ENCODE peak calls at places on chromosomes 2 and 18, in ten cellular contexts. F is islet precursor cell; Q is NCI-H1105 treated with DMSO at 0.1 percent for 48 hours; W is AG09309; O is NCI-H1092 treated with DMSO at 0.1 percent for 48 hours; H is activated CD8-positive, alpha-beta memory T cell treated with anti-CD3 and anti-CD28 coated beads, Interleukin-2, amount 50 U/mL, for 4 hours; D is pancreas; E is breast epithelium; V is stimulated activated CD8-positive, alpha-beta memory T cell treated with anti-CD3 and anti-CD28 coated beads, Interleukin-4, amount 100 ng/mL, for 24 hours; J is coronary artery. N is an unnamed sample.

GRCh38 chr18:75029456-75029855 is 179.5 kb downstream of the PTGR3 start:
- DNase-seq in F (no peak), V (no peak), H (no peak), Q (no peak), W (no peak), J (no peak), E (no peak), O (no peak), D (no peak), N (no peak)

GRCh38 chr18:1480309-1480708 is 575.6 kb downstream of the ADCYAP1 start:
- DNase-seq in F (no peak), J (no peak), D (no peak), V (no peak), E (no peak), W (no peak), H (no peak), Q (no peak), O (no peak), N (no peak)

GRCh38 chr18:79847606-79848293 is 50.0 kb downstream of the KCNG2 start:
- DNase-seq in W (no peak), Q (no peak), O (no peak), J (no peak), E (peak), F (no peak), V (no peak), D (no peak), H (no peak), N (no peak)

GRCh38 chr2:236884776-236885175 is 200.9 kb upstream of the COPS8 start:
- DNase-seq in V (no peak), E (no peak), F (no peak), W (no peak), D (no peak), O (no peak), J (no peak), H (no peak), Q (no peak), N (no peak)

GRCh38 chr2:236351966-236352525 is 87.8 kb upstream of the ASB18 start:
- DNase-seq in D (no peak), J (no peak), F (no peak), E (no peak), W (no peak), H (no peak), V (no peak), O (no peak), Q (no peak), N (no peak)

GRCh38 chr2:84980263-84980983 is 9.5 kb downstream of the KCMF1 start:
- DNase-seq in Q (no peak), F (no peak), W (no peak), D (no peak), V (no peak), E (no peak), H (no peak), O (no peak), J (no peak), N (no peak)

GRCh38 chr18:28158083-28158581 is 18.8 kb downstream of the CDH2 start:
- DNase-seq in E (no peak), F (no peak), Q (no peak), W (no peak), V (no peak), H (no peak), O (no peak), J (no peak), D (no peak), N (peak)

GRCh38 chr2:170213651-170214050 is 35.7 kb downstream of the MYO3B start:
- DNase-seq in Q (no peak), V (no peak), W (no peak), J (no peak), F (no peak), D (no peak), E (no peak), O (no peak), H (no peak), N (no peak)

GRCh38 chr18:36808681-36809080 is 20.1 kb downstream of the TPGS2 start:
- DNase-seq in E (no peak), Q (no peak), J (no peak), O (no peak), V (no peak), D (no peak), W (peak), F (no peak), H (no peak), N (no peak)

GRCh38 chr18:42310956-42311355 is 355.9 kb downstream of the PIK3C3 start:
- DNase-seq in D (no peak), H (no peak), J (no peak), F (no peak), V (no peak), O (no peak), E (no peak), W (no peak), Q (no peak), N (no peak)

GRCh38 chr18:57784034-57784815 is 18.9 kb downstream of the ATP8B1 start:
- DNase-seq in D (no peak), E (no peak), J (no peak), F (no peak), O (no peak), H (no peak), W (peak), Q (no peak), V (no peak), N (no peak)

GRCh38 chr2:130150181-130151144 is 5.6 kb upstream of the CCDC74B start:
- DNase-seq in Q (no peak), V (no peak), D (no peak), O (no peak), W (no peak), E (no peak), J (no peak), F (no peak), H (no peak), N (no peak)

GRCh38 chr2:84482588-84482987 is 23.5 kb upstream of the SUCLG1 start:
- DNase-seq in H (no peak), J (no peak), V (no peak), W (no peak), D (no peak), O (no peak), F (no peak), E (no peak), Q (no peak), N (no peak)

GRCh38 chr2:1807167-1807566 is 62.9 kb upstream of the PXDN start:
- DNase-seq in W (no peak), D (no peak), Q (no peak), F (no peak), J (no peak), E (no peak), H (no peak), O (no peak), V (no peak), N (no peak)

GRCh38 chr2:28729698-28730097 is 21.9 kb upstream of the PPP1CB start:
- DNase-seq in H (no peak), J (no peak), D (no peak), E (no peak), F (no peak), W (peak), V (no peak), Q (no peak), O (no peak), N (no peak)

GRCh38 chr2:162103443-162104009 is 29.5 kb upstream of the DPP4 start:
- DNase-seq in F (no peak), D (no peak), J (no peak), H (no peak), E (no peak), V (no peak), W (no peak), Q (peak), O (peak), N (no peak)

GRCh38 chr2:236659758-236660150 is 90.1 kb downstream of the ACKR3 start:
- DNase-seq in E (no peak), H (no peak), D (no peak), W (no peak), J (peak), F (peak), O (peak), V (no peak), Q (peak), N (no peak)

GRCh38 chr2:65355190-65355831 is 77.1 kb downstream of the SPRED2 start:
- DNase-seq in J (no peak), O (no peak), H (no peak), D (no peak), E (no peak), W (no peak), F (no peak), Q (no peak), V (no peak), N (no peak)

GRCh38 chr2:54704688-54705605 is 18.5 kb upstream of the EML6 start:
- DNase-seq in D (no peak), J (no peak), Q (peak), W (no peak), V (no peak), F (no peak), H (no peak), O (peak), E (no peak), N (no peak)

GRCh38 chr2:6915399-6915798 is 1.8 kb upstream of the RNF144A start:
- DNase-seq in V (no peak), H (no peak), O (no peak), Q (no peak), D (no peak), J (no peak), E (no peak), W (no peak), F (no peak), N (no peak)

GRCh38 chr2:233513953-233514655 is 52.5 kb downstream of the USP40 start:
- DNase-seq in V (no peak), J (no peak), Q (no peak), O (no peak), D (no peak), H (no peak), W (no peak), F (no peak), E (no peak), N (no peak)

GRCh38 chr2:137969418-137969765 is 5.1 kb downstream of the HNMT start:
- DNase-seq in E (peak), J (no peak), O (peak), V (no peak), F (no peak), H (no peak), Q (peak), W (peak), D (peak), N (peak)

GRCh38 chr2:69062307-69062706 is 49.3 kb downstream of the ANTXR1 start:
- DNase-seq in W (no peak), E (no peak), H (no peak), V (no peak), Q (no peak), F (no peak), J (no peak), O (no peak), D (no peak), N (no peak)

GRCh38 chr2:210445116-210445707 is 31.3 kb downstream of the LANCL1 start:
- DNase-seq in D (no peak), W (no peak), H (no peak), O (peak), V (no peak), Q (peak), E (no peak), F (no peak), J (no peak), N (no peak)

GRCh38 chr2:202064206-202064880 is 8.7 kb upstream of the KIAA2012 start:
- DNase-seq in Q (peak), V (no peak), O (peak), F (peak), W (peak), J (no peak), D (no peak), H (no peak), E (no peak), N (peak)

GRCh38 chr2:128590309-128591021 is 271.8 kb upstream of the HS6ST1 start:
- DNase-seq in H (no peak), Q (no peak), W (no peak), V (no peak), O (no peak), F (no peak), E (no peak), D (no peak), J (no peak), N (no peak)

GRCh38 chr2:101737478-101738240 is 40.2 kb downstream of the MAP4K4 start:
- DNase-seq in E (no peak), V (no peak), Q (no peak), J (no peak), H (no peak), O (no peak), F (no peak), D (no peak), W (no peak), N (no peak)

GRCh38 chr2:222298311-222299150 is at the start of gene PAX3:
- DNase-seq in D (no peak), Q (no peak), J (no peak), F (peak), W (no peak), E (no peak), V (no peak), O (no peak), H (no peak), N (no peak)

GRCh38 chr18:72613589-72613988 is 69.4 kb upstream of the CBLN2 start:
- DNase-seq in D (no peak), J (no peak), V (no peak), W (no peak), F (no peak), H (no peak), O (no peak), Q (no peak), E (no peak), N (no peak)

GRCh38 chr2:156673271-156673615 is 237.1 kb downstream of the GPD2 start:
- DNase-seq in F (peak), E (no peak), W (no peak), H (no peak), V (no peak), D (no peak), J (no peak), Q (no peak), O (no peak), N (no peak)

GRCh38 chr2:159168707-159169106 is 117.8 kb downstream of the WDSUB1 start:
- DNase-seq in H (no peak), V (no peak), Q (no peak), W (no peak), O (no peak), E (no peak), D (no peak), J (no peak), F (no peak), N (no peak)

GRCh38 chr2:163711699-163712098 is 24.1 kb downstream of the FIGN start:
- DNase-seq in F (no peak), D (no peak), E (no peak), W (no peak), H (no peak), V (no peak), Q (no peak), J (no peak), O (no peak), N (no peak)

N was measured in AG09319.